ENCODE peak calls at places on chromosomes 6 and 20, in ten cellular contexts. F is brain microvascular endothelial cell, C is A549, O is fibroblast of mammary gland, V is epithelial cell of esophagus, R is OCI-LY7, N is left ventricle myocardium inferior, E is AG04449, X is colonic mucosa, P is AG09309. H is an unnamed sample.

GRCh38 chr20:17843246-17844132 is 125.1 kb downstream of the SNX5 start:
- DNase-seq in E (peak), X (no peak), V (peak), R (peak), F (peak), O (peak), N (peak), C (no peak), P (peak), H (no peak)

GRCh38 chr20:41927655-41928054 is 309.5 kb upstream of the CHD6 start:
- DNase-seq in R (no peak), X (no peak), N (no peak), E (no peak), F (no peak), V (peak), C (no peak), P (no peak), O (no peak), H (no peak)

GRCh38 chr6:21885532-21886089 is 292.1 kb downstream of the SOX4 start:
- DNase-seq in E (peak), X (peak), V (peak), O (peak), N (peak), P (peak), R (no peak), F (peak), C (peak), H (no peak)

GRCh38 chr6:154012852-154013251 is 26.2 kb upstream of the OPRM1 start:
- DNase-seq in P (no peak), O (no peak), V (peak), N (no peak), R (no peak), X (no peak), C (no peak), F (no peak), E (no peak), H (no peak)

GRCh38 chr6:169800116-169800667 is 48.8 kb downstream of the ERMARD start:
- DNase-seq in X (peak), O (no peak), R (no peak), C (no peak), E (no peak), V (no peak), P (no peak), N (no peak), F (no peak), H (no peak)

GRCh38 chr6:113475392-113475791 is 381.8 kb upstream of the MARCKS start:
- DNase-seq in P (no peak), F (no peak), N (no peak), C (no peak), O (no peak), X (no peak), R (no peak), V (no peak), E (no peak), H (no peak)

GRCh38 chr6:71203211-71203610 is 85.4 kb upstream of the OGFRL1 start:
- DNase-seq in R (no peak), F (no peak), O (no peak), P (no peak), X (no peak), N (no peak), V (no peak), E (no peak), C (no peak), H (no peak)

GRCh38 chr6:1766663-1767062 is 156.9 kb downstream of the FOXC1 start:
- DNase-seq in E (no peak), C (no peak), N (peak), O (peak), F (no peak), R (no peak), X (no peak), V (no peak), P (no peak), H (no peak)

GRCh38 chr6:39339557-39340555 is 17.4 kb upstream of the KCNK16 start:
- DNase-seq in C (no peak), N (no peak), R (no peak), X (no peak), E (no peak), V (peak), F (no peak), O (no peak), P (no peak), H (peak)

GRCh38 chr6:131764350-131764749 is 43.5 kb upstream of the ENPP1 start:
- DNase-seq in V (peak), O (peak), R (no peak), E (no peak), X (no peak), F (no peak), C (no peak), P (no peak), N (no peak), H (no peak)

GRCh38 chr6:124433369-124434064 is 528.7 kb upstream of the RNF217 start:
- DNase-seq in R (no peak), P (no peak), C (no peak), N (no peak), F (no peak), E (no peak), O (no peak), X (no peak), V (no peak), H (no peak)

GRCh38 chr6:69936674-69937363 is 70.5 kb downstream of the COL19A1 start:
- DNase-seq in N (no peak), E (no peak), F (no peak), R (no peak), C (no peak), V (peak), X (no peak), O (no peak), P (peak), H (no peak)

GRCh38 chr6:139153876-139154275 is 19.0 kb downstream of the HECA start:
- DNase-seq in F (peak), V (no peak), N (no peak), P (no peak), R (no peak), O (peak), X (no peak), E (peak), C (no peak), H (no peak)

GRCh38 chr6:24494726-24495515 is at the start of gene ALDH5A1:
- DNase-seq in O (peak), E (no peak), X (peak), F (peak), V (peak), P (no peak), N (peak), R (peak), C (peak), H (peak)

GRCh38 chr20:17611290-17611539 is 41.3 kb downstream of the DSTN start:
- DNase-seq in O (no peak), E (no peak), R (no peak), F (no peak), C (no peak), X (no peak), P (no peak), V (peak), N (no peak), H (no peak)

GRCh38 chr20:53949319-53949839 is 121.0 kb downstream of the BCAS1 start:
- DNase-seq in E (peak), V (peak), P (peak), F (peak), N (peak), R (no peak), O (peak), X (no peak), C (no peak), H (no peak)

GRCh38 chr6:147005499-147005898 is 198.7 kb upstream of the STXBP5 start:
- DNase-seq in R (no peak), E (no peak), F (no peak), O (no peak), C (no peak), N (no peak), V (no peak), P (no peak), X (no peak), H (no peak)

GRCh38 chr6:169159331-169159730 is 94.3 kb downstream of the THBS2 start:
- DNase-seq in N (no peak), V (no peak), P (no peak), F (no peak), E (no peak), C (no peak), R (no peak), O (no peak), X (no peak), H (no peak)

GRCh38 chr6:89145962-89146747 is at the start of gene PM20D2:
- DNase-seq in O (peak), F (no peak), P (no peak), E (no peak), R (peak), V (peak), N (peak), X (peak), C (peak), H (peak)

GRCh38 chr20:4160761-4161305 is 145.5 kb upstream of the RNF24 start:
- DNase-seq in O (peak), E (no peak), P (no peak), C (no peak), R (peak), N (no peak), X (no peak), V (peak), F (peak), H (no peak)

GRCh38 chr20:23691675-23692074 is 2.8 kb upstream of the CST4 start:
- DNase-seq in E (no peak), C (no peak), R (no peak), F (no peak), O (peak), X (no peak), V (no peak), P (no peak), N (no peak), H (no peak)

GRCh38 chr20:25407311-25408169 is at the start of gene GINS1:
- DNase-seq in O (peak), P (peak), V (peak), X (peak), C (peak), N (peak), R (peak), E (no peak), F (peak), H (peak)

GRCh38 chr20:25408170-25408547 is 686 bp downstream of the GINS1 start:
- DNase-seq in C (no peak), F (no peak), E (no peak), V (no peak), N (no peak), X (no peak), R (no peak), P (no peak), O (no peak), H (no peak)

GRCh38 chr20:25408890-25409289 is 1.4 kb downstream of the GINS1 start:
- DNase-seq in P (no peak), X (no peak), V (no peak), R (no peak), F (no peak), O (peak), E (no peak), C (no peak), N (no peak), H (no peak)
- H3K4me3 ChIP-seq in P (no peak), X (no peak), V (peak), R (peak), F (peak), O (no peak), E (no peak), C (peak), N (no peak), H (no peak)

GRCh38 chr20:63281741-63282665 is 9.4 kb downstream of the ARFGAP1 start:
- DNase-seq in X (no peak), V (no peak), P (no peak), C (no peak), E (no peak), F (no peak), O (no peak), N (no peak), R (no peak), H (no peak)

GRCh38 chr20:63282946-63283345 is 10.0 kb upstream of the COL20A1 start:
- DNase-seq in O (no peak), C (no peak), X (no peak), P (no peak), N (no peak), R (no peak), F (no peak), V (no peak), E (no peak), H (no peak)

GRCh38 chr20:63279931-63280330 is 7.3 kb downstream of the ARFGAP1 start:
- DNase-seq in F (no peak), R (no peak), V (no peak), X (no peak), C (no peak), O (no peak), P (no peak), E (no peak), N (no peak), H (no peak)

GRCh38 chr20:63280371-63280770 is 7.8 kb downstream of the ARFGAP1 start:
- DNase-seq in E (no peak), O (no peak), R (no peak), F (no peak), V (no peak), C (no peak), N (no peak), P (no peak), X (no peak), H (no peak)

GRCh38 chr20:63280929-63281545 is 8.4 kb downstream of the ARFGAP1 start:
- DNase-seq in F (no peak), C (peak), E (no peak), O (no peak), P (no peak), X (no peak), N (no peak), V (peak), R (no peak), H (no peak)
- TF ChIP-seq CTCF in F (peak), C (peak), E (peak), O (peak), P (peak), X (no peak), N (no peak), V (peak), R (peak), H (no peak)

GRCh38 chr6:158707120-158707519 is 57.3 kb downstream of the SYTL3 start:
- DNase-seq in R (no peak), E (no peak), N (peak), C (peak), F (peak), O (peak), V (peak), P (no peak), X (no peak), H (peak)
- H3K4me3 ChIP-seq in R (no peak), E (no peak), N (peak), C (no peak), F (no peak), O (no peak), V (no peak), P (no peak), X (no peak), H (no peak)

DNA sequence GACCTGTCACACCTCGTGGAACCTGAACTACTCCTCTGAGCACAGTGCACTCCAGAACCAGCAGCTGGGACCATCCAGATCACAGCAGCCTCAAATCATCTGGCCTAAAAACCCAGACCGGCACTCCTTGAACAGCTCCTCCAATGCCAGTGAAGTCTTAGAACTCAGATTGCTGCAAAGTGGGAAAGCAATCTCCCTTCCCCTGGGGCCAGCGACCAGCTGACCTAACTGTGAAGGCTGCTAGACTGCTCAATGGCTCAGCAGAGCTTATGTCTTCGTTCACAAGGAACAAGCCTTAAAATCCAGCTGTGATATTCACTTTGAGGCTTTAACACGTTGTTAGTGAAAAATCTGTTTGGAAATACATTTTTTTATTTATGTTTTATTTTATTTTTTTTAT is 243.2 kb downstream of the ANKRD60 start:
- DNase-seq in E (no peak), O (no peak), N (peak), V (no peak), C (no peak), X (no peak), R (no peak), F (no peak), P (no peak), H (no peak)
- TF ChIP-seq CTCF in E (no peak), O (no peak), N (no peak), V (no peak), C (no peak), X (no peak), R (no peak), F (no peak), P (no peak), H (no peak)

GRCh38 chr6:133855599-133855972 is 33.3 kb upstream of the TCF21 start:
- DNase-seq in F (no peak), O (no peak), X (no peak), N (no peak), V (no peak), C (no peak), P (no peak), R (no peak), E (no peak), H (no peak)

GRCh38 chr6:133855994-133856393 is 32.9 kb upstream of the TCF21 start:
- DNase-seq in P (no peak), X (no peak), E (no peak), R (no peak), C (no peak), O (no peak), F (no peak), N (no peak), V (no peak), H (no peak)

GRCh38 chr6:133854633-133855598 is 34.0 kb upstream of the TCF21 start:
- DNase-seq in X (no peak), E (no peak), C (no peak), R (no peak), F (no peak), O (no peak), P (no peak), N (no peak), V (no peak), H (no peak)

GRCh38 chr6:133856911-133857310 is 32.0 kb upstream of the TCF21 start:
- DNase-seq in C (no peak), N (no peak), F (no peak), O (no peak), E (no peak), V (no peak), R (no peak), P (no peak), X (no peak), H (no peak)

GRCh38 chr6:133854167-133854632 is 34.7 kb upstream of the TCF21 start:
- DNase-seq in R (no peak), F (no peak), O (no peak), P (no peak), V (no peak), C (no peak), E (no peak), X (no peak), N (no peak), H (no peak)
- H3K4me3 ChIP-seq in R (no peak), F (peak), O (no peak), P (no peak), V (no peak), C (no peak), E (peak), X (no peak), N (peak), H (no peak)